ENCODE peak calls at places on chromosome 15, in eight cellular contexts. F, E, Y, C, N, T, Z and J are unnamed samples.
A peak's percentile ranks its signal among the peaks of the same experiment; 100 is the strongest.

GRCh38 chr15:75123395-75123794 is 78.3 kb upstream of the C15orf39 start:
- DNase-seq in F (peak; percentile 87), E (peak; percentile 37), Y (no peak), C (no peak), N (no peak), T (peak; percentile 80), Z (peak; percentile 85), J (peak; percentile 75)

GRCh38 chr15:56042982-56043980 is 49.9 kb upstream of the NEDD4 start:
- DNase-seq in F (no peak), E (no peak), Y (no peak), C (peak; percentile 10), N (no peak), T (no peak), Z (no peak), J (no peak)

GRCh38 chr15:43214592-43215295 is 6.1 kb downstream of the EPB42 start:
- DNase-seq in F (no peak), E (no peak), Y (peak; percentile 60), C (no peak), N (no peak), T (no peak), Z (no peak), J (no peak)

GRCh38 chr15:26712350-26712749 is 60.5 kb downstream of the GABRB3 start:
- DNase-seq in F (no peak), E (no peak), Y (peak; percentile 71), C (no peak), N (no peak), T (no peak), Z (no peak), J (no peak)

GRCh38 chr15:80580107-80580506 is 115.0 kb upstream of the ABHD17C start:
- DNase-seq in F (peak; percentile 59), E (no peak), Y (no peak), C (no peak), N (no peak), T (peak; percentile 81), Z (peak; percentile 82), J (peak; percentile 38)

GRCh38 chr15:27114440-27114839 is 143.5 kb downstream of the GABRG3 start:
- DNase-seq in F (no peak), E (no peak), Y (no peak), C (no peak), N (no peak), T (no peak), Z (no peak), J (no peak)

GRCh38 chr15:70353606-70354259 is 256.0 kb upstream of the TLE3 start:
- DNase-seq in F (no peak), E (no peak), Y (no peak), C (no peak), N (no peak), T (no peak), Z (no peak), J (no peak)

GRCh38 chr15:64017082-64017588 is 29.1 kb downstream of the DAPK2 start:
- DNase-seq in F (peak; percentile 65), E (no peak), Y (no peak), C (no peak), N (no peak), T (peak; percentile 69), Z (peak; percentile 74), J (no peak)

GRCh38 chr15:42050484-42051255 is 29.8 kb upstream of the PLA2G4E start:
- DNase-seq in F (no peak), E (no peak), Y (peak; percentile 50), C (no peak), N (no peak), T (no peak), Z (no peak), J (no peak)

GRCh38 chr15:101669744-101670143 is 17.6 kb upstream of the TM2D3 start:
- DNase-seq in F (no peak), E (no peak), Y (no peak), C (no peak), N (no peak), T (peak; percentile 78), Z (no peak), J (no peak)

GRCh38 chr15:96774216-96774615 is 443.7 kb downstream of the NR2F2 start:
- DNase-seq in F (no peak), E (no peak), Y (no peak), C (no peak), N (no peak), T (no peak), Z (no peak), J (no peak)

GRCh38 chr15:37031198-37031597 is 69.2 kb downstream of the MEIS2 start:
- DNase-seq in F (peak; percentile 67), E (peak; percentile 83), Y (no peak), C (no peak), N (no peak), T (peak; percentile 84), Z (peak; percentile 79), J (peak; percentile 57)

GRCh38 chr15:86139828-86140227 is 60.2 kb downstream of the AGBL1 start:
- DNase-seq in F (no peak), E (no peak), Y (no peak), C (no peak), N (no peak), T (no peak), Z (no peak), J (no peak)

GRCh38 chr15:71634820-71635219 is 175.5 kb upstream of the NR2E3 start:
- DNase-seq in F (peak; percentile 64), E (no peak), Y (peak; percentile 22), C (no peak), N (no peak), T (peak; percentile 79), Z (peak; percentile 68), J (peak; percentile 61)

GRCh38 chr15:22780267-22780666 is 6.2 kb upstream of the NIPA1 start:
- DNase-seq in F (no peak), E (no peak), Y (no peak), C (no peak), N (no peak), T (peak; percentile 26), Z (no peak), J (no peak)

GRCh38 chr15:84034831-84035753 is 200.5 kb upstream of the GOLGA6L4 start:
- DNase-seq in F (peak; percentile 31), E (peak; percentile 7), Y (peak; percentile 51), C (no peak), N (no peak), T (peak; percentile 56), Z (peak; percentile 38), J (no peak)

GRCh38 chr15:64697911-64698369 is 77.4 kb downstream of the RBPMS2 start:
- DNase-seq in F (no peak), E (no peak), Y (no peak), C (peak; percentile 18), N (no peak), T (peak; percentile 51), Z (peak; percentile 41), J (no peak)

GRCh38 chr15:90529008-90529368 is 735 bp upstream of the CRTC3 start:
- DNase-seq in F (no peak), E (no peak), Y (no peak), C (no peak), N (no peak), T (no peak), Z (no peak), J (no peak)

GRCh38 chr15:70480196-70480856 is 283.0 kb downstream of the UACA start:
- DNase-seq in F (no peak), E (no peak), Y (no peak), C (no peak), N (no peak), T (no peak), Z (no peak), J (no peak)

GRCh38 chr15:41233367-41233771 is 2.3 kb downstream of the CHP1 start:
- DNase-seq in F (peak; percentile 77), E (peak; percentile 59), Y (no peak), C (no peak), N (no peak), T (peak; percentile 84), Z (peak; percentile 74), J (no peak)

GRCh38 chr15:81087121-81087520 is 46.9 kb upstream of the CFAP161 start:
- DNase-seq in F (peak; percentile 84), E (no peak), Y (no peak), C (no peak), N (no peak), T (peak; percentile 52), Z (no peak), J (no peak)

GRCh38 chr15:39404767-39405173 is 176.1 kb upstream of the THBS1 start:
- DNase-seq in F (peak; percentile 99), E (peak; percentile 85), Y (no peak), C (no peak), N (no peak), T (peak; percentile 98), Z (peak; percentile 86), J (peak; percentile 97)

GRCh38 chr15:67948215-67948614 is 105.9 kb upstream of the PIAS1 start:
- DNase-seq in F (no peak), E (no peak), Y (no peak), C (no peak), N (no peak), T (no peak), Z (no peak), J (no peak)

GRCh38 chr15:66886241-66886675 is 179.1 kb upstream of the SMAD3 start:
- DNase-seq in F (no peak), E (no peak), Y (no peak), C (no peak), N (no peak), T (no peak), Z (no peak), J (no peak)

GRCh38 chr15:66883322-66883911 is 181.4 kb downstream of the SMAD6 start:
- DNase-seq in F (peak; percentile 100), E (peak; percentile 99), Y (peak; percentile 83), C (peak; percentile 94), N (peak; percentile 96), T (peak; percentile 100), Z (peak; percentile 100), J (peak; percentile 100)

GRCh38 chr15:66884661-66885237 is 180.7 kb upstream of the SMAD3 start:
- DNase-seq in F (no peak), E (no peak), Y (no peak), C (no peak), N (no peak), T (no peak), Z (no peak), J (no peak)

GRCh38 chr15:66885281-66885915 is 180.0 kb upstream of the SMAD3 start:
- DNase-seq in F (no peak), E (no peak), Y (no peak), C (no peak), N (no peak), T (no peak), Z (no peak), J (no peak)

GRCh38 chr15:66886686-66887273 is 178.6 kb upstream of the SMAD3 start:
- DNase-seq in F (no peak), E (no peak), Y (no peak), C (no peak), N (no peak), T (no peak), Z (no peak), J (no peak)
- TF ChIP-seq CTCF in F (no peak), E (no peak), Y (no peak), C (no peak), N (no peak), T (no peak), Z (no peak), J (no peak)

GRCh38 chr15:99744142-99744541 is 10.9 kb upstream of the LYSMD4 start:
- DNase-seq in F (no peak), E (no peak), Y (no peak), C (no peak), N (no peak), T (no peak), Z (no peak), J (no peak)
- TF ChIP-seq CTCF in F (no peak), E (no peak), Y (no peak), C (no peak), N (no peak), T (no peak), Z (no peak), J (no peak)

GRCh38 chr15:89326316-89326715 is 8.3 kb downstream of the POLG start:
- DNase-seq in F (no peak), E (no peak), Y (no peak), C (no peak), N (no peak), T (no peak), Z (no peak), J (no peak)
- TF ChIP-seq CTCF in F (no peak), E (no peak), Y (no peak), C (no peak), N (no peak), T (no peak), Z (no peak), J (no peak)

GRCh38 chr15:46854559-46854958 is 862.7 kb upstream of the SEMA6D start:
- DNase-seq in F (peak; percentile 8), E (no peak), Y (no peak), C (no peak), N (no peak), T (peak; percentile 44), Z (peak; percentile 10), J (no peak)
- TF ChIP-seq CTCF in F (no peak), E (no peak), Y (no peak), C (no peak), N (no peak), T (no peak), Z (no peak), J (no peak)